ENCODE peak calls at places on chromosomes 5 and 9, in seven cellular contexts. One of them, this sample, is unnamed.
A peak's percentile ranks its signal among the peaks of the same experiment; 100 is the strongest.

GRCh38 chr9:128025756-128026155 is 41.4 kb downstream of the NAIF1 start:
- DNase-seq in cardiac fibroblast: no peak
- DNase-seq in HFF-Myc: no peak
- DNase-seq in heart right ventricle: no peak
- DNase-seq in epithelial cell of esophagus: no peak
- DNase-seq in right lobe of liver: no peak
- DNase-seq in kidney epithelial cell: no peak
- DNase-seq in this sample: no peak

GRCh38 chr9:126694206-126695081 is 80.7 kb downstream of the LMX1B start:
- DNase-seq in HFF-Myc: no peak
- DNase-seq in kidney epithelial cell: no peak
- DNase-seq in cardiac fibroblast: no peak
- DNase-seq in right lobe of liver: no peak
- DNase-seq in heart right ventricle: no peak
- DNase-seq in epithelial cell of esophagus: peak; percentile 79
- DNase-seq in this sample: no peak

GRCh38 chr9:130207241-130207992 is 35.2 kb downstream of the NCS1 start:
- DNase-seq in heart right ventricle: no peak
- DNase-seq in HFF-Myc: no peak
- DNase-seq in cardiac fibroblast: no peak
- DNase-seq in epithelial cell of esophagus: no peak
- DNase-seq in kidney epithelial cell: no peak
- DNase-seq in right lobe of liver: no peak
- DNase-seq in this sample: no peak

GRCh38 chr9:129637673-129638439 is 4.1 kb downstream of the ASB6 start:
- DNase-seq in heart right ventricle: no peak
- DNase-seq in epithelial cell of esophagus: no peak
- DNase-seq in cardiac fibroblast: no peak
- DNase-seq in kidney epithelial cell: no peak
- DNase-seq in right lobe of liver: no peak
- DNase-seq in HFF-Myc: no peak
- DNase-seq in this sample: no peak

GRCh38 chr5:78751872-78752271 is 103.3 kb upstream of the LHFPL2 start:
- DNase-seq in epithelial cell of esophagus: no peak
- DNase-seq in kidney epithelial cell: no peak
- DNase-seq in right lobe of liver: no peak
- DNase-seq in HFF-Myc: no peak
- DNase-seq in heart right ventricle: no peak
- DNase-seq in cardiac fibroblast: peak; percentile 70
- DNase-seq in this sample: no peak

GRCh38 chr5:146380714-146381113 is 42.1 kb downstream of the POU4F3 start:
- DNase-seq in epithelial cell of esophagus: no peak
- DNase-seq in kidney epithelial cell: no peak
- DNase-seq in heart right ventricle: no peak
- DNase-seq in cardiac fibroblast: no peak
- DNase-seq in HFF-Myc: no peak
- DNase-seq in right lobe of liver: no peak
- DNase-seq in this sample: no peak

GRCh38 chr5:68221488-68221887 is 5.9 kb downstream of the PIK3R1 start:
- DNase-seq in right lobe of liver: no peak
- DNase-seq in cardiac fibroblast: no peak
- DNase-seq in heart right ventricle: no peak
- DNase-seq in kidney epithelial cell: no peak
- DNase-seq in HFF-Myc: no peak
- DNase-seq in epithelial cell of esophagus: no peak
- DNase-seq in this sample: no peak

GRCh38 chr5:84378961-84379360 is 5.7 kb downstream of the EDIL3 start:
- DNase-seq in epithelial cell of esophagus: no peak
- DNase-seq in right lobe of liver: no peak
- DNase-seq in cardiac fibroblast: peak; percentile 75
- DNase-seq in HFF-Myc: no peak
- DNase-seq in kidney epithelial cell: no peak
- DNase-seq in heart right ventricle: no peak
- DNase-seq in this sample: no peak

GRCh38 chr5:41296066-41296465 is 82.7 kb upstream of the C6 start:
- DNase-seq in heart right ventricle: no peak
- DNase-seq in cardiac fibroblast: no peak
- DNase-seq in epithelial cell of esophagus: no peak
- DNase-seq in HFF-Myc: no peak
- DNase-seq in right lobe of liver: no peak
- DNase-seq in kidney epithelial cell: no peak
- DNase-seq in this sample: no peak

GRCh38 chr9:127131871-127132270 is 9.4 kb upstream of the ANGPTL2 start:
- DNase-seq in heart right ventricle: no peak
- DNase-seq in cardiac fibroblast: peak; percentile 86
- DNase-seq in kidney epithelial cell: no peak
- DNase-seq in right lobe of liver: no peak
- DNase-seq in epithelial cell of esophagus: peak; percentile 56
- DNase-seq in HFF-Myc: no peak
- DNase-seq in this sample: no peak

GRCh38 chr9:95770653-95771131 is 104.8 kb upstream of the ERCC6L2 start:
- DNase-seq in right lobe of liver: no peak
- DNase-seq in kidney epithelial cell: no peak
- DNase-seq in epithelial cell of esophagus: no peak
- DNase-seq in cardiac fibroblast: no peak
- DNase-seq in heart right ventricle: no peak
- DNase-seq in HFF-Myc: no peak
- DNase-seq in this sample: no peak

GRCh38 chr9:108860354-108860753 is 1.7 kb upstream of the ACTL7A start:
- DNase-seq in cardiac fibroblast: peak; percentile 11
- DNase-seq in right lobe of liver: no peak
- DNase-seq in heart right ventricle: no peak
- DNase-seq in HFF-Myc: no peak
- DNase-seq in kidney epithelial cell: no peak
- DNase-seq in epithelial cell of esophagus: peak; percentile 60
- DNase-seq in this sample: no peak

GRCh38 chr5:94808497-94808896 is 190.0 kb downstream of the SLF1 start:
- DNase-seq in right lobe of liver: no peak
- DNase-seq in cardiac fibroblast: no peak
- DNase-seq in HFF-Myc: no peak
- DNase-seq in epithelial cell of esophagus: no peak
- DNase-seq in heart right ventricle: no peak
- DNase-seq in kidney epithelial cell: no peak
- DNase-seq in this sample: no peak

GRCh38 chr5:94811341-94811740 is 192.9 kb downstream of the SLF1 start:
- DNase-seq in kidney epithelial cell: no peak
- DNase-seq in cardiac fibroblast: no peak
- DNase-seq in epithelial cell of esophagus: no peak
- DNase-seq in heart right ventricle: no peak
- DNase-seq in right lobe of liver: no peak
- DNase-seq in HFF-Myc: no peak
- DNase-seq in this sample: no peak

GRCh38 chr5:94810281-94810680 is 191.8 kb downstream of the SLF1 start:
- DNase-seq in heart right ventricle: no peak
- DNase-seq in cardiac fibroblast: no peak
- DNase-seq in HFF-Myc: no peak
- DNase-seq in kidney epithelial cell: no peak
- DNase-seq in right lobe of liver: no peak
- DNase-seq in epithelial cell of esophagus: no peak
- DNase-seq in this sample: no peak

GRCh38 chr5:94807985-94808384 is 189.5 kb downstream of the SLF1 start:
- DNase-seq in HFF-Myc: no peak
- DNase-seq in cardiac fibroblast: no peak
- DNase-seq in heart right ventricle: no peak
- DNase-seq in epithelial cell of esophagus: no peak
- DNase-seq in right lobe of liver: no peak
- DNase-seq in kidney epithelial cell: no peak
- DNase-seq in this sample: no peak

DNA sequence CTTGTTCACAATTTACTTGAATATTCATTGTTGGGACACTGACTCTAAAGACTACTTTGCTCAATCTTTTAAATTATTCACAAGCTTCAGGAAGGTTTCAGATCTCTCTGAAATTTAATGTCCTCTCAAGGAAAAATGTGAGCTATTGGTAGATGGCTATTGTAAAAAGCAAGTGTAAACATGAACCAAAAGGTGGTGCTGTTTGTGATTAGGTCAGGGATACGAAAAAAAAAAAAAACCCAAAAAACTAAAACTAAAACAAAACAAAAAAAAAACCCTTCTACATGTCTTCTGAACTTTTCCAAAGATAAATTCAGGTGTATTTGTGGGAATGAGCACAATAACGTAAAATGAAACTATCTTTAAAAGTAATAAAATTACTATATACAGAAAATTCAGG is 193.8 kb downstream of the SLF1 start:
- DNase-seq in kidney epithelial cell: no peak
- DNase-seq in HFF-Myc: no peak
- DNase-seq in right lobe of liver: no peak
- DNase-seq in epithelial cell of esophagus: no peak
- DNase-seq in cardiac fibroblast: no peak
- DNase-seq in heart right ventricle: no peak
- DNase-seq in this sample: no peak
- TF ChIP-seq CTCF in kidney epithelial cell: no peak
- TF ChIP-seq CTCF in HFF-Myc: no peak
- TF ChIP-seq CTCF in right lobe of liver: no peak
- TF ChIP-seq CTCF in epithelial cell of esophagus: no peak
- TF ChIP-seq CTCF in cardiac fibroblast: no peak
- TF ChIP-seq CTCF in heart right ventricle: no peak
- TF ChIP-seq CTCF in this sample: peak; percentile 11

DNA sequence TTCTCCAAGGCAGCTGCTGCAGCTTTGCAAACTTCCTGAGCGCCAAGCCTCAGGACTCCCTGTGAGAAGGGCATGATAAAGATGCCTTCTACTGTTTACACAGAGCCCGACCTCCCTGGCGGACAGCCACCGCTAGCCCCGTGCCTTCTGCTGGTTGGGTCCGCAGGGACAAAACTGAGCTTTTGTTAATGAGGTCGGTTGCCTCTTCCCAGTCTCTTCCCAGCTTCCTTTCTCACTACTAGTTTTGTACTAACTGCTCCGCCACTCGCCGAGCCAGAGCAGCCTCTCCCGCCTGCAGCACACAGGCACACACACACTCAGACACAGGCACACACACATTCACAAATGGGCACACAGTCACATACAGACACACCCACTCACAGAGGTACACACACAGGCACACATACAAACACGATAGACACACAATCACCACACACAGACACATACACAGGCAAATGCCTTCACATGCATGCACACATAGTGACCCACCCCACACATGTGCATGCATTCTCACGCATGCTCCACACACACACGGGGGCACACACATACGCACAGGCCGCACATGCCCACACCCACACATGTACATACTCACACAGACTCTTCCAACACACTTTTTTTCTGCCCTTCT is at the start of gene FREM1:
- DNase-seq in heart right ventricle: peak; percentile 25
- DNase-seq in cardiac fibroblast: no peak
- DNase-seq in right lobe of liver: peak; percentile 53
- DNase-seq in HFF-Myc: no peak
- DNase-seq in kidney epithelial cell: no peak
- DNase-seq in epithelial cell of esophagus: no peak
- DNase-seq in this sample: no peak
- H3K4me3 ChIP-seq in heart right ventricle: peak within 1 kb of the TSS; percentile 43
- H3K4me3 ChIP-seq in cardiac fibroblast: no peak within 1 kb of the TSS
- H3K4me3 ChIP-seq in right lobe of liver: peak within 1 kb of the TSS; percentile 8
- H3K4me3 ChIP-seq in HFF-Myc: no peak within 1 kb of the TSS
- H3K4me3 ChIP-seq in kidney epithelial cell: peak within 1 kb of the TSS; percentile 0
- H3K4me3 ChIP-seq in epithelial cell of esophagus: no peak within 1 kb of the TSS
- H3K4me3 ChIP-seq in this sample: no peak within 1 kb of the TSS

GRCh38 chr9:12716823-12717222 is 23.6 kb downstream of the TYRP1 start:
- DNase-seq in right lobe of liver: no peak
- DNase-seq in epithelial cell of esophagus: no peak
- DNase-seq in kidney epithelial cell: no peak
- DNase-seq in heart right ventricle: no peak
- DNase-seq in HFF-Myc: no peak
- DNase-seq in cardiac fibroblast: no peak
- DNase-seq in this sample: no peak

GRCh38 chr9:12720551-12720950 is 27.4 kb downstream of the TYRP1 start:
- DNase-seq in HFF-Myc: no peak
- DNase-seq in kidney epithelial cell: no peak
- DNase-seq in heart right ventricle: no peak
- DNase-seq in epithelial cell of esophagus: no peak
- DNase-seq in cardiac fibroblast: no peak
- DNase-seq in right lobe of liver: no peak
- DNase-seq in this sample: no peak

GRCh38 chr9:12718482-12719026 is 25.4 kb downstream of the TYRP1 start:
- DNase-seq in epithelial cell of esophagus: peak; percentile 85
- DNase-seq in heart right ventricle: no peak
- DNase-seq in HFF-Myc: no peak
- DNase-seq in kidney epithelial cell: peak; percentile 19
- DNase-seq in right lobe of liver: no peak
- DNase-seq in cardiac fibroblast: peak; percentile 62
- DNase-seq in this sample: no peak

GRCh38 chr9:12717907-12718306 is 24.7 kb downstream of the TYRP1 start:
- DNase-seq in kidney epithelial cell: no peak
- DNase-seq in heart right ventricle: no peak
- DNase-seq in cardiac fibroblast: no peak
- DNase-seq in epithelial cell of esophagus: no peak
- DNase-seq in HFF-Myc: no peak
- DNase-seq in right lobe of liver: no peak
- DNase-seq in this sample: no peak

GRCh38 chr9:12719431-12719830 is 26.2 kb downstream of the TYRP1 start:
- DNase-seq in HFF-Myc: no peak
- DNase-seq in right lobe of liver: no peak
- DNase-seq in epithelial cell of esophagus: peak; percentile 56
- DNase-seq in cardiac fibroblast: peak; percentile 67
- DNase-seq in heart right ventricle: no peak
- DNase-seq in kidney epithelial cell: no peak
- DNase-seq in this sample: no peak
- TF ChIP-seq CTCF in HFF-Myc: peak; percentile 29
- TF ChIP-seq CTCF in right lobe of liver: peak; percentile 64
- TF ChIP-seq CTCF in epithelial cell of esophagus: peak; percentile 39
- TF ChIP-seq CTCF in cardiac fibroblast: peak; percentile 43
- TF ChIP-seq CTCF in heart right ventricle: peak; percentile 52
- TF ChIP-seq CTCF in kidney epithelial cell: peak; percentile 43
- TF ChIP-seq CTCF in this sample: peak; percentile 49

DNA sequence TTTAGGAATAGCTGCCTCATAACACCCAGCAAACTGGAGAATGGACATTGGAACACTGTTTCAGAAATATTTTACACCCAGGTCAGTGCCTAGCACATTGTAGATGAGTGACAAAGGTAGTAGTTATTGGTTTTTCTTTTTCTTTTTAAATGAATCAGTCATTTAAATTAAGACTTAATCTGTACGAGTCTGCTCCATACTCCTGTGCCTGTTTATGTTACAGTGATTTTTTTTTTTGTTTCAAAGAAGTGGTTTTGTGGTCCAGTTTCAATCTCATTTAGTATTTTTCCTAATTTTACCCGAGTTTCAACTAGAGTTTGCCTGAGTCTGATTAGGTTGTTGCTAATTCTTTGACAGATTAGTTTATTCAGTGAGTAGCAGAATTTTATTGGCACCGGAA is 16.2 kb downstream of the LMNB1 start:
- DNase-seq in heart right ventricle: no peak
- DNase-seq in kidney epithelial cell: no peak
- DNase-seq in right lobe of liver: no peak
- DNase-seq in cardiac fibroblast: no peak
- DNase-seq in HFF-Myc: no peak
- DNase-seq in epithelial cell of esophagus: no peak
- DNase-seq in this sample: no peak
- H3K4me3 ChIP-seq in heart right ventricle: no peak overlapping the region
- H3K4me3 ChIP-seq in kidney epithelial cell: no peak overlapping the region
- H3K4me3 ChIP-seq in right lobe of liver: no peak overlapping the region
- H3K4me3 ChIP-seq in cardiac fibroblast: no peak overlapping the region
- H3K4me3 ChIP-seq in HFF-Myc: no peak overlapping the region
- H3K4me3 ChIP-seq in epithelial cell of esophagus: no peak overlapping the region
- H3K4me3 ChIP-seq in this sample: no peak overlapping the region

GRCh38 chr9:4982720-4983482 is 2.2 kb upstream of the JAK2 start:
- DNase-seq in HFF-Myc: no peak
- DNase-seq in epithelial cell of esophagus: no peak
- DNase-seq in cardiac fibroblast: no peak
- DNase-seq in kidney epithelial cell: no peak
- DNase-seq in right lobe of liver: no peak
- DNase-seq in heart right ventricle: no peak
- DNase-seq in this sample: no peak
- TF ChIP-seq CTCF in HFF-Myc: no peak
- TF ChIP-seq CTCF in epithelial cell of esophagus: no peak
- TF ChIP-seq CTCF in cardiac fibroblast: no peak
- TF ChIP-seq CTCF in kidney epithelial cell: no peak
- TF ChIP-seq CTCF in right lobe of liver: no peak
- TF ChIP-seq CTCF in heart right ventricle: no peak
- TF ChIP-seq CTCF in this sample: no peak

This sample was measured in retinal pigment epithelial cell.